ENCODE peak calls at places on chromosomes 7 and 10, in ten cellular contexts. V is stimulated activated CD4-positive, alpha-beta T cell treated with anti-CD3 and anti-CD28 coated beads, Interleukin-1b, Interleukin-23, amount 100 ng/mL, for 48 hours; P is glomerular endothelial cell; W is GM04504; R is NCI-H524; T is T1000; A is GM20000; Z is GM23248; F is AML-193; K is fibroblast of the aortic adventitia. M is an unnamed sample.

GRCh38 chr7:6718124-6718523 is 11.4 kb upstream of the ZNF12 start:
- DNase-seq in V (no peak), P (no peak), W (no peak), R (no peak), T (no peak), A (no peak), Z (no peak), F (no peak), K (no peak), M (no peak)

GRCh38 chr10:836782-837181 is 94.7 kb downstream of the LARP4B start:
- DNase-seq in V (no peak), P (no peak), W (no peak), R (no peak), T (no peak), A (no peak), Z (no peak), F (no peak), K (no peak), M (no peak)

GRCh38 chr10:2210083-2210482 is 472.8 kb upstream of the ADARB2 start:
- DNase-seq in V (no peak), P (no peak), W (no peak), R (no peak), T (no peak), A (no peak), Z (no peak), F (no peak), K (no peak), M (no peak)

GRCh38 chr10:97210576-97210975 is 24.8 kb upstream of the SLIT1 start:
- DNase-seq in V (peak; percentile 64), P (no peak), W (peak; percentile 37), R (peak; percentile 8), T (peak; percentile 58), A (peak; percentile 71), Z (peak; percentile 56), F (peak; percentile 46), K (peak; percentile 78), M (peak; percentile 78)

GRCh38 chr7:103988468-103989199 is 824 bp downstream of the RELN start:
- DNase-seq in V (no peak), P (no peak), W (no peak), R (no peak), T (no peak), A (peak; percentile 24), Z (peak; percentile 14), F (no peak), K (peak; percentile 4), M (no peak)

GRCh38 chr10:132851451-132851850 is 65.5 kb upstream of the NKX6-2 start:
- DNase-seq in V (no peak), P (no peak), W (no peak), R (no peak), T (no peak), A (no peak), Z (no peak), F (no peak), K (no peak), M (no peak)

GRCh38 chr7:43869898-43870240 is 552 bp upstream of the MRPS24 start:
- DNase-seq in V (no peak), P (no peak), W (peak; percentile 85), R (no peak), T (peak; percentile 71), A (no peak), Z (peak; percentile 96), F (peak; percentile 67), K (peak; percentile 89), M (no peak)

GRCh38 chr7:46256870-46257528 is 335.9 kb upstream of the IGFBP3 start:
- DNase-seq in V (no peak), P (no peak), W (peak; percentile 50), R (no peak), T (no peak), A (no peak), Z (peak; percentile 18), F (no peak), K (no peak), M (no peak)

GRCh38 chr10:127522298-127522697 is 26.8 kb upstream of the NPS start:
- DNase-seq in V (no peak), P (no peak), W (no peak), R (no peak), T (no peak), A (no peak), Z (no peak), F (no peak), K (no peak), M (no peak)

GRCh38 chr7:7203813-7204575 is 21.6 kb downstream of the C1GALT1 start:
- DNase-seq in V (no peak), P (no peak), W (no peak), R (no peak), T (no peak), A (no peak), Z (no peak), F (no peak), K (no peak), M (no peak)

GRCh38 chr7:50858528-50859245 is 76.0 kb upstream of the GRB10 start:
- DNase-seq in V (no peak), P (no peak), W (no peak), R (no peak), T (no peak), A (no peak), Z (no peak), F (no peak), K (no peak), M (no peak)

GRCh38 chr10:35079763-35080162 is 10.4 kb downstream of the CUL2 start:
- DNase-seq in V (no peak), P (no peak), W (peak; percentile 58), R (no peak), T (peak; percentile 11), A (no peak), Z (peak; percentile 96), F (no peak), K (peak; percentile 71), M (no peak)

GRCh38 chr7:114819629-114820362 is 102.1 kb upstream of the MDFIC start:
- DNase-seq in V (no peak), P (peak; percentile 22), W (peak; percentile 97), R (no peak), T (peak; percentile 27), A (no peak), Z (peak; percentile 96), F (peak; percentile 4), K (peak; percentile 99), M (no peak)